ENCODE peak calls at places on chromosomes 3 and 15, in eight cellular contexts. One of them, this sample, is unnamed.

GRCh38 chr3:157542711-157543485 is 39.7 kb upstream of the VEPH1 start:
- DNase-seq in endodermal cell: peak; percentile 89
- DNase-seq in GM13976: peak; percentile 17
- DNase-seq in esophagus muscularis mucosa: no peak
- DNase-seq in upper lobe of right lung: peak; percentile 92
- DNase-seq in fibroblast of lung: peak; percentile 79
- DNase-seq in endothelial cell: peak; percentile 38
- DNase-seq in H1: peak; percentile 25
- DNase-seq in this sample: no peak

GRCh38 chr15:28942046-28942445 is 56.3 kb downstream of the APBA2 start:
- DNase-seq in endodermal cell: no peak
- DNase-seq in GM13976: no peak
- DNase-seq in esophagus muscularis mucosa: no peak
- DNase-seq in upper lobe of right lung: peak; percentile 32
- DNase-seq in fibroblast of lung: no peak
- DNase-seq in endothelial cell: no peak
- DNase-seq in H1: no peak
- DNase-seq in this sample: peak; percentile 55

GRCh38 chr3:184582583-184582982 is 21.0 kb downstream of the EPHB3 start:
- DNase-seq in endodermal cell: peak; percentile 80
- DNase-seq in GM13976: no peak
- DNase-seq in esophagus muscularis mucosa: no peak
- DNase-seq in upper lobe of right lung: no peak
- DNase-seq in fibroblast of lung: no peak
- DNase-seq in endothelial cell: no peak
- DNase-seq in H1: no peak
- DNase-seq in this sample: no peak

GRCh38 chr3:89787995-89788394 is 680.6 kb downstream of the EPHA3 start:
- DNase-seq in endodermal cell: no peak
- DNase-seq in GM13976: no peak
- DNase-seq in esophagus muscularis mucosa: no peak
- DNase-seq in upper lobe of right lung: no peak
- DNase-seq in fibroblast of lung: no peak
- DNase-seq in endothelial cell: no peak
- DNase-seq in H1: no peak
- DNase-seq in this sample: no peak

GRCh38 chr3:123834631-123835030 is 49.5 kb downstream of the MYLK start:
- DNase-seq in endodermal cell: no peak
- DNase-seq in GM13976: no peak
- DNase-seq in esophagus muscularis mucosa: no peak
- DNase-seq in upper lobe of right lung: no peak
- DNase-seq in fibroblast of lung: peak; percentile 98
- DNase-seq in endothelial cell: no peak
- DNase-seq in H1: no peak
- DNase-seq in this sample: no peak

GRCh38 chr15:66221126-66221525 is 32.4 kb downstream of the MEGF11 start:
- DNase-seq in endodermal cell: no peak
- DNase-seq in GM13976: no peak
- DNase-seq in esophagus muscularis mucosa: no peak
- DNase-seq in upper lobe of right lung: peak; percentile 29
- DNase-seq in fibroblast of lung: peak; percentile 3
- DNase-seq in endothelial cell: no peak
- DNase-seq in H1: no peak
- DNase-seq in this sample: no peak

GRCh38 chr15:41336549-41336948 is 3.9 kb downstream of the NUSAP1 start:
- DNase-seq in endodermal cell: no peak
- DNase-seq in GM13976: no peak
- DNase-seq in esophagus muscularis mucosa: no peak
- DNase-seq in upper lobe of right lung: no peak
- DNase-seq in fibroblast of lung: no peak
- DNase-seq in endothelial cell: no peak
- DNase-seq in H1: no peak
- DNase-seq in this sample: no peak

GRCh38 chr3:99833833-99834583 is 16.3 kb downstream of the CMSS1 start:
- DNase-seq in endodermal cell: no peak
- DNase-seq in GM13976: no peak
- DNase-seq in esophagus muscularis mucosa: no peak
- DNase-seq in upper lobe of right lung: no peak
- DNase-seq in fibroblast of lung: no peak
- DNase-seq in endothelial cell: no peak
- DNase-seq in H1: no peak
- DNase-seq in this sample: no peak

GRCh38 chr15:49847436-49847835 is 226.6 kb downstream of the DTWD1 start:
- DNase-seq in endodermal cell: no peak
- DNase-seq in GM13976: no peak
- DNase-seq in esophagus muscularis mucosa: no peak
- DNase-seq in upper lobe of right lung: no peak
- DNase-seq in fibroblast of lung: peak; percentile 78
- DNase-seq in endothelial cell: no peak
- DNase-seq in H1: no peak
- DNase-seq in this sample: no peak

GRCh38 chr3:194206375-194206774 is 70.4 kb downstream of the HES1 start:
- DNase-seq in endodermal cell: no peak
- DNase-seq in GM13976: no peak
- DNase-seq in esophagus muscularis mucosa: peak; percentile 93
- DNase-seq in upper lobe of right lung: peak; percentile 78
- DNase-seq in fibroblast of lung: peak; percentile 78
- DNase-seq in endothelial cell: no peak
- DNase-seq in H1: no peak
- DNase-seq in this sample: no peak

DNA sequence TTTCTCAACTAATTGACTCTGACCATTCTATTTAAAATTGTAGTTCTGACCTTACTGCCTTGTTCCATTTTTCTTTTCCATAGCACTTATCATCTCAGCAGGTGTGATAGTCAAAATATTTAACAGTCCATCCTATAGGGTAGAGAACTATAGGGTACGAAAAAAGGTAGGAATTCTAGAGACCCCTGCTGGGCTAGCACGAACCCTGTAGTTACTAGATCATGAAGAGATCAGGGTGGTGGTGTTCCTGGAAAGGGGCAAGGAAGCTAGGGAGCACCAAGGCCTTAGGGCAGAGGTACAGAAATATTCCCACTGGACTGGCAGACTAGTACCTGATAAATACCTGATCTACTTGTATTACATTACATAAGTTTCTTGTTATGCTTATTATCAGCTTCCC is 31.9 kb upstream of the XIRP1 start:
- DNase-seq in endodermal cell: no peak
- DNase-seq in GM13976: no peak
- DNase-seq in esophagus muscularis mucosa: peak; percentile 50
- DNase-seq in upper lobe of right lung: no peak
- DNase-seq in fibroblast of lung: no peak
- DNase-seq in endothelial cell: no peak
- DNase-seq in H1: no peak
- DNase-seq in this sample: no peak
- TF ChIP-seq CTCF in endodermal cell: no peak
- TF ChIP-seq CTCF in GM13976: no peak
- TF ChIP-seq CTCF in esophagus muscularis mucosa: no peak
- TF ChIP-seq CTCF in upper lobe of right lung: no peak
- TF ChIP-seq CTCF in fibroblast of lung: no peak
- TF ChIP-seq CTCF in endothelial cell: no peak
- TF ChIP-seq CTCF in H1: no peak
- TF ChIP-seq CTCF in this sample: no peak

GRCh38 chr3:127697531-127698240 is 24.9 kb downstream of the ABTB1 start:
- DNase-seq in endodermal cell: peak; percentile 89
- DNase-seq in GM13976: peak; percentile 83
- DNase-seq in esophagus muscularis mucosa: peak; percentile 95
- DNase-seq in upper lobe of right lung: peak; percentile 69
- DNase-seq in fibroblast of lung: peak; percentile 78
- DNase-seq in endothelial cell: peak; percentile 55
- DNase-seq in H1: no peak
- DNase-seq in this sample: peak; percentile 35

GRCh38 chr3:127691974-127692373 is 19.2 kb downstream of the ABTB1 start:
- DNase-seq in endodermal cell: no peak
- DNase-seq in GM13976: no peak
- DNase-seq in esophagus muscularis mucosa: no peak
- DNase-seq in upper lobe of right lung: peak; percentile 34
- DNase-seq in fibroblast of lung: no peak
- DNase-seq in endothelial cell: no peak
- DNase-seq in H1: no peak
- DNase-seq in this sample: no peak

GRCh38 chr3:127692501-127693335 is 20.0 kb downstream of the ABTB1 start:
- DNase-seq in endodermal cell: no peak
- DNase-seq in GM13976: no peak
- DNase-seq in esophagus muscularis mucosa: no peak
- DNase-seq in upper lobe of right lung: peak; percentile 49
- DNase-seq in fibroblast of lung: no peak
- DNase-seq in endothelial cell: no peak
- DNase-seq in H1: no peak
- DNase-seq in this sample: no peak

GRCh38 chr3:127693336-127693843 is 20.6 kb downstream of the ABTB1 start:
- DNase-seq in endodermal cell: no peak
- DNase-seq in GM13976: no peak
- DNase-seq in esophagus muscularis mucosa: no peak
- DNase-seq in upper lobe of right lung: peak; percentile 30
- DNase-seq in fibroblast of lung: no peak
- DNase-seq in endothelial cell: no peak
- DNase-seq in H1: no peak
- DNase-seq in this sample: no peak

DNA sequence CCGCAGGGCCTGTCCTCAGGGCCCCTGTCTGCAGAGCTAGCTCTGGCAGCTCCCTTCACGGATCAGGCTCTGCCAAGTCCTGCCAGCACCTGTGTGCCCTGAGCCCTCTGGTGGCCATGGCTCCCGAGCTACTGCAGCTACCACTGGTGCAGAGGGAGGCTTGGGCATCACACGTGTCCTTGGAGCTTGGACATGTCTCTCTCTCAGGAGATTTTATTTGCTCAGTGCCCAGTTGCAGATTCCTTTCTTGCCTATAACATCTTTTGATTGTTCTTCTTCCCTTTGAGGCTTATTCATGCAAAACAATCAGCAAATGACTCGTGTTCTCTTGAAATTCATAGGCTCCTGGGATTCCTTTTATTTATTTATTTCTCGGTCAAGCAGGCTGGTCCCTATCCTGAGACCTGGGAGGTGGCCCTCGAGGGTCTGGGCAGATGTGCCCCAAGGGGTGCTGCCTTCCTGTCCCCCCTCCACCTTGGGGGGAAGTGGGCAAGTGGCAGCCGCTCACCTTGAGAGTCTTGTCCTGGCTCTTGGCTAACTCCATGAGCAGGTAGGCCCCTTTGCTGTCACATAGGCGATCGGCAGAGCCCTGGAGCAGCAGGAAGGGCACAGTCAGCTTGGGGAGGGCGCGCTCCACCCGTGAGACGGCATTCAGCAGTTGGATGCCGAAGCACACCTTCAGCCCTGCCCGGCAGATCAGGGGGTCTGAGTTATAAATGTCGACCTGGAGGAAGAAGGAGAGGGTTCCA is 21.9 kb downstream of the ABTB1 start:
- DNase-seq in endodermal cell: peak; percentile 84
- DNase-seq in GM13976: no peak
- DNase-seq in esophagus muscularis mucosa: no peak
- DNase-seq in upper lobe of right lung: peak; percentile 69
- DNase-seq in fibroblast of lung: peak; percentile 11
- DNase-seq in endothelial cell: peak; percentile 60
- DNase-seq in H1: no peak
- DNase-seq in this sample: no peak
- TF ChIP-seq CTCF in endodermal cell: peak; percentile 72
- TF ChIP-seq CTCF in GM13976: no peak
- TF ChIP-seq CTCF in esophagus muscularis mucosa: peak; percentile 22
- TF ChIP-seq CTCF in upper lobe of right lung: no peak
- TF ChIP-seq CTCF in fibroblast of lung: peak; percentile 22
- TF ChIP-seq CTCF in endothelial cell: no peak
- TF ChIP-seq CTCF in H1: no peak
- TF ChIP-seq CTCF in this sample: no peak

DNA sequence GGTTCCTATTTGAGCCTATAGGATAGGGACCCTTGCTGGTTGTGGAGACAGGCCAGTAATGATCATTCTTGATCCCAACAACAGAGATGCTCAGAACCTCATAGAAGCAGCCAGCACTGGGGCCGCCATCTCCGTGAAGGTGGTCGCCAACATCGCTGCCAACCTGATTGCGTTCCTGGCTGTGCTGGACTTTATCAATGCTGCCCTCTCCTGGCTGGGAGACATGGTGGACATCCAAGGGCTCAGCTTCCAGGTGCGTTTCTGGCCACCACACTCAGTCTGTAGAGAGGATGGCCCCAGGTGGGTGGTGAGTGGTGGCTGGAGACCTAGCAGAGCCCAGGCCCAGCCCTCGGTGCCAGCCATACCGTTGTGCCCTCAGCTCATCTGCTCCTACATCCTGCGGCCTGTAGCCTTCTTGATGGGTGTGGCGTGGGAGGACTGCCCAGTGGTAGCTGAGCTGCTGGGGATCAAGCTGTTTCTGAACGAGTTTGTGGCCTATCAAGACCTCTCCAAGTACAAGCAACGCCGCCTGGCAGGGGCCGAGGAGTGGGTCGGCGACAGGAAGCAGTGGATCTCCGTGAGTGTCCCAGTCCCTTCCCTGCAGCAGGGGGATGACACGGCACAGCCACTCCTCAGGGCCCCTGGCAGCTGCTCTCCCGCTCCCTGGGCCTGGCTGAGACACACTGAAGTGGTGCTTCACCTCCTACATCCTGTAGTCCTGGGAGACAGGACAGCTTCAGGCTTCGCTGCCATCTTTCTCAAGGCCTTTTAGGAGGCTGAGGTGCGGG is 46.5 kb upstream of the PDE8A start:
- DNase-seq in endodermal cell: peak; percentile 77
- DNase-seq in GM13976: no peak
- DNase-seq in esophagus muscularis mucosa: no peak
- DNase-seq in upper lobe of right lung: no peak
- DNase-seq in fibroblast of lung: no peak
- DNase-seq in endothelial cell: no peak
- DNase-seq in H1: no peak
- DNase-seq in this sample: no peak
- TF ChIP-seq CTCF in endodermal cell: peak; percentile 66
- TF ChIP-seq CTCF in GM13976: no peak
- TF ChIP-seq CTCF in esophagus muscularis mucosa: no peak
- TF ChIP-seq CTCF in upper lobe of right lung: no peak
- TF ChIP-seq CTCF in fibroblast of lung: peak; percentile 8
- TF ChIP-seq CTCF in endothelial cell: no peak
- TF ChIP-seq CTCF in H1: peak; percentile 75
- TF ChIP-seq CTCF in this sample: no peak

DNA sequence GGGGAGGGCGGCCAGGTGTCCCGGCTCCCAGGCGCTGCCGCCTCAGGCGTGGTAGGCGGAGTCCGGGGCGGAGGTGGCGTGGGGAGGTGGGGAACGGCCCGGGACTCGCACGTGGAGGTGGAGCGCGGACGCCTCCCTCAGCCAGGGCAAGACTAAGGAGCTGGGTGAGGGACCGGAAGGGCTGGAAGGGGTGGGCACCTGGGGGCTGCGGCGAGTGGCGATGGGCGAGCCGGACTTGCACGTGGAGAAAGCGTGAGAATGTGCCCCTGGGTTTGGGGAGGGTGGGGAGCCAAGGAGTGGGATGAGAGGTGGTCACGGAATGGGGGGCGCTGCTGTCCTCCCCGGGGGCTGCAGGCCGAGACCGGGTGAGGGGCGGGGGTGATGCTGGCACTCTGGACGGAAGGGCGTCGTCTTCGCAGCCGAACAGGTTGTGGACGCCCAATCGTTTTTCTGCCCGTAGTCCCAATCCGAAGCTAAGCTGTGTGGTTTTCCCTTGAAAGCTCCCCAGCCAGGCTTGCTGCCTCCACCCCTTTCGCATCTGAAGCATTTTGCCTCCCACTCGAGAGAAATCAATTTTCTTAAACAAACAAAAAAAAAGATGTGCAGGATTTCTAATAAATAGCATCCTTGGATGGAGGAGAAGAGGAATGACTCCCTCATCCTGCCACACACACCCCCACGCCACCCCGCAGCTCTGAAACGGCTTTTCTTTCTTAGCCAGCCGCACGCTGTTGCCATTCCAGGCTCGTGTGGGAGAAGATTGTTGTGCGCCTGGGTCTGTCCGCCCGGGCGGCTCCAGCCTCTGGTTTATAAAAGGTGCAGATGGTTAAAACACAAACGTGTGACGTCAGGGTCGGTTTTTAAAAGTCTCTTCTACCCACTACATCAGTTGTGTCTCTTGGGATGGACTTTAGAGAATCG is 62.5 kb upstream of the ANKRD28 start:
- DNase-seq in endodermal cell: peak; percentile 89
- DNase-seq in GM13976: peak; percentile 44
- DNase-seq in esophagus muscularis mucosa: no peak
- DNase-seq in upper lobe of right lung: peak; percentile 66
- DNase-seq in fibroblast of lung: peak; percentile 53
- DNase-seq in endothelial cell: peak; percentile 34
- DNase-seq in H1: peak; percentile 38
- DNase-seq in this sample: no peak
- TF ChIP-seq CTCF in endodermal cell: no peak
- TF ChIP-seq CTCF in GM13976: peak; percentile 6
- TF ChIP-seq CTCF in esophagus muscularis mucosa: no peak
- TF ChIP-seq CTCF in upper lobe of right lung: no peak
- TF ChIP-seq CTCF in fibroblast of lung: no peak
- TF ChIP-seq CTCF in endothelial cell: no peak
- TF ChIP-seq CTCF in H1: no peak
- TF ChIP-seq CTCF in this sample: no peak

This sample was measured in natural killer cell.